ENCODE peak calls at places on chromosomes 12 and 14, in five cellular contexts. N is HepG2, M is K562, Y is SK-N-SH, X is GM12878. T is an unnamed sample.

GRCh38 chr12:113306382-113306781 is 28.5 kb downstream of the SLC8B1 start:
- DNase-seq in N (no peak), M (no peak), Y (no peak), X (no peak), T (peak; percentile 46)

GRCh38 chr12:6584293-6584692 is 16.2 kb upstream of the NOP2 start:
- DNase-seq in N (no peak), M (no peak), Y (no peak), X (no peak), T (no peak)

GRCh38 chr12:124683330-124683662 is 115.9 kb upstream of the NCOR2 start:
- DNase-seq in N (peak; percentile 57), M (no peak), Y (no peak), X (no peak), T (peak; percentile 18)

GRCh38 chr12:97757431-97758091 is 295.0 kb downstream of the RMST start:
- DNase-seq in N (peak; percentile 3), M (no peak), Y (no peak), X (no peak), T (no peak)

GRCh38 chr12:105279460-105280056 is 43.6 kb upstream of the APPL2 start:
- DNase-seq in N (peak; percentile 22), M (peak; percentile 28), Y (peak; percentile 16), X (no peak), T (no peak)

GRCh38 chr12:14408208-14408607 is 42.7 kb downstream of the ATF7IP start:
- DNase-seq in N (no peak), M (peak; percentile 38), Y (peak; percentile 13), X (no peak), T (peak; percentile 50)

GRCh38 chr14:57834001-57834598 is 31.8 kb downstream of the SLC35F4 start:
- DNase-seq in N (no peak), M (no peak), Y (no peak), X (no peak), T (no peak)

GRCh38 chr14:99383457-99384428 is 96.9 kb downstream of the SETD3 start:
- DNase-seq in N (no peak), M (no peak), Y (no peak), X (no peak), T (no peak)

GRCh38 chr12:94534761-94535613 is 75.3 kb upstream of the CEP83 start:
- DNase-seq in N (no peak), M (no peak), Y (no peak), X (no peak), T (no peak)

GRCh38 chr12:67982165-67982563 is 7.1 kb upstream of the IFNG-AS1 start:
- DNase-seq in N (no peak), M (no peak), Y (peak; percentile 11), X (no peak), T (no peak)

GRCh38 chr12:18422849-18423248 is 161.5 kb downstream of the PIK3C2G start:
- DNase-seq in N (no peak), M (no peak), Y (no peak), X (no peak), T (peak; percentile 83)

GRCh38 chr14:86072134-86072894 is 542.4 kb downstream of the FLRT2 start:
- DNase-seq in N (no peak), M (no peak), Y (no peak), X (no peak), T (no peak)

GRCh38 chr14:78227466-78228077 is 57.4 kb downstream of the NRXN3 start:
- DNase-seq in N (no peak), M (no peak), Y (no peak), X (no peak), T (no peak)

GRCh38 chr12:57579677-57580465 is 11.1 kb upstream of the PIP4K2C start:
- DNase-seq in N (peak; percentile 97), M (no peak), Y (no peak), X (no peak), T (peak; percentile 24)

GRCh38 chr12:116736962-116737773 is 701 bp downstream of the SPRING1 start:
- DNase-seq in N (no peak), M (peak; percentile 44), Y (peak; percentile 50), X (no peak), T (no peak)

GRCh38 chr14:89921896-89922548 is 32.5 kb downstream of the EFCAB11 start:
- DNase-seq in N (no peak), M (no peak), Y (no peak), X (no peak), T (peak; percentile 87)

GRCh38 chr12:10873374-10873773 is 10.7 kb downstream of the PRH1 start:
- DNase-seq in N (no peak), M (no peak), Y (no peak), X (no peak), T (peak; percentile 35)

GRCh38 chr14:88247228-88247627 is 75.8 kb downstream of the KCNK10 start:
- DNase-seq in N (no peak), M (no peak), Y (no peak), X (no peak), T (no peak)

GRCh38 chr12:116060765-116061164 is 216.7 kb downstream of the MED13L start:
- DNase-seq in N (no peak), M (no peak), Y (no peak), X (peak; percentile 37), T (peak; percentile 35)

GRCh38 chr12:72246370-72246769 is 25.8 kb upstream of the TRHDE start:
- DNase-seq in N (no peak), M (no peak), Y (no peak), X (no peak), T (peak; percentile 43)

GRCh38 chr12:11730299-11731041 is 81.0 kb downstream of the ETV6 start:
- DNase-seq in N (no peak), M (no peak), Y (no peak), X (peak; percentile 85), T (no peak)

GRCh38 chr12:54368016-54368708 is 3.9 kb upstream of the GPR84 start:
- DNase-seq in N (no peak), M (no peak), Y (no peak), X (no peak), T (no peak)

GRCh38 chr12:131092911-131093901 is 139.5 kb downstream of the ADGRD1 start:
- DNase-seq in N (no peak), M (no peak), Y (no peak), X (peak; percentile 98), T (no peak)

GRCh38 chr12:550473-551260 is 90.9 kb downstream of the B4GALNT3 start:
- DNase-seq in N (no peak), M (no peak), Y (no peak), X (no peak), T (no peak)

GRCh38 chr14:63659726-63660125 is 18.1 kb upstream of the WDR89 start:
- DNase-seq in N (peak; percentile 43), M (no peak), Y (no peak), X (no peak), T (peak; percentile 10)

GRCh38 chr12:26113853-26114719 is 10.8 kb downstream of the BHLHE41 start:
- DNase-seq in N (peak; percentile 88), M (peak; percentile 96), Y (peak; percentile 99), X (no peak), T (peak; percentile 82)

GRCh38 chr14:100306256-100306505 is at the start of gene SLC25A29:
- DNase-seq in N (no peak), M (no peak), Y (no peak), X (no peak), T (no peak)

GRCh38 chr12:107983871-107984480 is 145.1 kb upstream of the WSCD2 start:
- DNase-seq in N (no peak), M (no peak), Y (no peak), X (no peak), T (no peak)

GRCh38 chr12:106645074-106645421 is 62.2 kb downstream of the RFX4 start:
- DNase-seq in N (peak; percentile 93), M (no peak), Y (no peak), X (no peak), T (no peak)

GRCh38 chr14:55399912-55400311 is 11.7 kb downstream of the ATG14 start:
- DNase-seq in N (no peak), M (no peak), Y (no peak), X (no peak), T (peak; percentile 44)

GRCh38 chr14:78005325-78005724 is 164.8 kb upstream of the NRXN3 start:
- DNase-seq in N (no peak), M (peak; percentile 17), Y (no peak), X (peak; percentile 51), T (no peak)

GRCh38 chr12:3904999-3905398 is 31.8 kb upstream of the PARP11 start:
- DNase-seq in N (no peak), M (no peak), Y (no peak), X (no peak), T (no peak)

GRCh38 chr12:56766535-56766934 is 3.4 kb downstream of the HSD17B6 start:
- DNase-seq in N (no peak), M (no peak), Y (no peak), X (peak; percentile 70), T (no peak)

GRCh38 chr12:133165776-133166175 is 15.5 kb upstream of the ZNF268 start:
- DNase-seq in N (no peak), M (no peak), Y (no peak), X (no peak), T (no peak)

GRCh38 chr12:71174825-71175224 is 17.0 kb upstream of the TSPAN8 start:
- DNase-seq in N (no peak), M (no peak), Y (no peak), X (no peak), T (no peak)
- TF ChIP-seq MXI1 in N (no peak), M (no peak), Y (no peak), X (no peak), T (no peak)

DNA sequence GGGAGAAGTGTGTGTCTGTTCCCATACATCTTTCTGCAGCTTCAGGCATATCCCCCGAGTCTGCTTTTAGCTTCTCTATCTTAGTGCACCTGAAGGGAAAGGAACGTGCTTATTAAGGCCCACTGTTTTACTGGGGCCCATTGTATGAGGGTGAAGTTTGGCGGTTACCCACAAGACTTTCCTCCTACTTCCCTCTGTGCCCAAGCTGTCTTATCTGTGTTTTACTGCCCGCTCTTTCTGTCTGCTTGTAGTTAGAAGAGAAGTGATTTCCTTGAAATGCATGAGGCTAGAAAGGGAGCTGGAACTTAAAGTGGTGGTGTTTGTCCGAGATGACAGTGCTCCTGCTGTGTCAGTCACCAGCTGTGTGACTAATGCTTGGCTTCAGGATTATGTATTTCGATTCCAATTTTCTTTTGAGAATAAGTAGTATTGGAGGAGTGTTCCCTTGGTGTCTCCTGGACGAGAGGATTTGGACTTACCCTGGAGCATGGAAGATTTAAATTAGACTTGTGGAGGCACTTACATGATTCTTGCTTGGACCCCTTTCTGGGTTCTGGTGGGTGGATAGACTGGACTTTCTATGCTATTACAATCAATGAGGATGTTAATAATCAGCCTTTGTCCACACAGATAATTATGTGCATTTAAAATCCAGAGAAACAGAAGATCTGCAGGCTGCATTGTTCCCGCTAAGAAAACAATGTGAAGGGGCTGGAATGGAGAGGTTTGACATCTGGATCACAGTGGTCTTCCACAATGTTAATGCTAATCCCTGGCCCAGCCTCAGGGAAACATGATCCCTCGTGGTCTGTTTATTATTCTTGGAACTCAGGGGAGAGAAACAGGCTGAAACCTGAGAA is 13.9 kb upstream of the KRT86 start:
- DNase-seq in N (no peak), M (no peak), Y (no peak), X (no peak), T (peak; percentile 80)
- TF ChIP-seq MXI1 in N (no peak), M (no peak), Y (no peak), X (no peak), T (no peak)

DNA sequence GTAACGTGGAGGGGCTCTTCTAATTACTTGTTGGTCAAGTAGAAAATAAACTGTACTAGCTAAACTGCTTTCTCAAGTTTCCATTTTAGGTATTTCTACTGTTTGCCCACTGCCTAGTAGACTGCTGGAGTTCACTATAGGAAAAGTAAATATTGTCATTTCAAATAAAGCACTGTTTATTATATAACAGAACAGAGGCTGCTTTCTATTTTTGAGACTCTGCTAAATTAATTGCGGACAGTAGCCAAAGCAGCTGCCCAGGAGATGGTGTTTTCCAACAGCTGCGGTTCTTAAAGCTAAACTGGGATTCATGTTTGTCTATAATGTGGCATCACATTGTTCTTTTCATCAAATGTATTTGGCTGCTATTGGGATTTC is 15.9 kb upstream of the SIX1 start:
- DNase-seq in N (peak; percentile 74), M (no peak), Y (no peak), X (no peak), T (no peak)
- TF ChIP-seq MXI1 in N (no peak), M (no peak), Y (no peak), X (no peak), T (no peak)

GRCh38 chr14:52175982-52176502 is 91.5 kb upstream of the PTGDR start:
- DNase-seq in N (no peak), M (no peak), Y (no peak), X (peak; percentile 23), T (no peak)
- TF ChIP-seq MXI1 in N (no peak), M (no peak), Y (no peak), X (no peak), T (no peak)

T was measured in IMR-90.